ENCODE peak calls at places on chromosomes 6 and 20, in nine cellular contexts. M is colonic mucosa; L is naive thymus-derived CD4-positive, alpha-beta T cell; F is GM12891; H is T-helper 17 cell; D is left cardiac atrium; X is CD4-positive, alpha-beta T cell; Q is BE2C; R is neural progenitor cell. Z is an unnamed sample.

GRCh38 chr20:17825949-17826843 is 126.4 kb downstream of the BANF2 start:
- DNase-seq in Q (no peak), D (no peak), R (no peak), H (no peak), M (no peak), F (peak; percentile 69), X (no peak), L (no peak), Z (no peak)

GRCh38 chr6:7137335-7138106 is 29.8 kb downstream of the RREB1 start:
- DNase-seq in X (peak; percentile 42), F (no peak), Q (peak; percentile 28), L (peak; percentile 69), D (peak; percentile 65), M (peak; percentile 69), R (peak; percentile 48), H (peak; percentile 44), Z (peak; percentile 56)

GRCh38 chr20:56788041-56788670 is 159.1 kb downstream of the TFAP2C start:
- DNase-seq in R (no peak), X (no peak), D (no peak), L (no peak), H (no peak), F (no peak), M (no peak), Q (no peak), Z (no peak)

GRCh38 chr6:45423901-45424627 is 46.3 kb upstream of the SUPT3H start:
- DNase-seq in R (peak; percentile 65), X (no peak), H (no peak), D (peak; percentile 23), F (no peak), Q (no peak), L (no peak), M (no peak), Z (no peak)

GRCh38 chr6:20117474-20117873 is 94.8 kb downstream of the MBOAT1 start:
- DNase-seq in H (no peak), F (no peak), M (no peak), X (no peak), Q (no peak), D (no peak), L (no peak), R (no peak), Z (no peak)

GRCh38 chr20:33883164-33883563 is 72.0 kb downstream of the CHMP4B start:
- DNase-seq in H (no peak), L (no peak), D (no peak), Q (no peak), X (no peak), R (no peak), M (no peak), F (no peak), Z (no peak)

GRCh38 chr20:53622247-53623114 is 28.8 kb upstream of the ZNF217 start:
- DNase-seq in X (no peak), D (no peak), H (no peak), Q (no peak), R (no peak), L (no peak), M (no peak), F (no peak), Z (no peak)

GRCh38 chr20:25042531-25043498 is 15.1 kb downstream of the ACSS1 start:
- DNase-seq in L (peak; percentile 61), F (peak; percentile 67), H (peak; percentile 19), M (peak; percentile 52), Q (no peak), D (peak; percentile 59), R (no peak), X (peak; percentile 23), Z (peak; percentile 80)

GRCh38 chr6:111087106-111087835 is at the start of gene SLC16A10:
- DNase-seq in D (peak; percentile 68), X (peak; percentile 63), M (peak; percentile 77), R (peak; percentile 89), L (peak; percentile 90), H (peak; percentile 82), F (peak; percentile 77), Q (peak; percentile 90), Z (peak; percentile 77)

Z was measured in T-cell.